ENCODE peak calls at places on chromosome 13, in eight cellular contexts. L is NB4, F is dorsolateral prefrontal cortex, U is astrocyte, S is MM.1S, J is fibroblast of mammary gland, T is uterus, N is thoracic aorta. G is an unnamed sample.
A peak's percentile ranks its signal among the peaks of the same experiment; 100 is the strongest.

GRCh38 chr13:59472134-59472533 is 691.6 kb downstream of the DIAPH3 start:
- DNase-seq in L (no peak), F (no peak), U (peak; percentile 39), S (no peak), J (peak; percentile 19), T (no peak), N (no peak), G (no peak)

GRCh38 chr13:106515635-106516254 is 19.7 kb downstream of the EFNB2 start:
- DNase-seq in L (no peak), F (no peak), U (no peak), S (no peak), J (no peak), T (no peak), N (no peak), G (no peak)

GRCh38 chr13:58712191-58712590 is 1080.6 kb downstream of the PCDH17 start:
- DNase-seq in L (no peak), F (no peak), U (peak; percentile 0), S (no peak), J (no peak), T (no peak), N (no peak), G (no peak)

GRCh38 chr13:62320129-62320724 is 904.6 kb upstream of the PCDH20 start:
- DNase-seq in L (peak; percentile 63), F (no peak), U (peak; percentile 33), S (peak; percentile 54), J (peak; percentile 49), T (no peak), N (no peak), G (peak; percentile 82)

GRCh38 chr13:32284927-32285632 is 30.1 kb downstream of the ZAR1L start:
- DNase-seq in L (no peak), F (peak; percentile 46), U (peak; percentile 90), S (no peak), J (peak; percentile 84), T (no peak), N (no peak), G (peak; percentile 83)

GRCh38 chr13:83992566-83993358 is 110.5 kb upstream of the SLITRK1 start:
- DNase-seq in L (no peak), F (no peak), U (no peak), S (peak; percentile 87), J (no peak), T (no peak), N (no peak), G (no peak)

GRCh38 chr13:55649485-55649884 is 1491.2 kb upstream of the PRR20A start:
- DNase-seq in L (no peak), F (no peak), U (no peak), S (no peak), J (no peak), T (no peak), N (no peak), G (no peak)

GRCh38 chr13:96490590-96490989 is 400.7 kb downstream of the HS6ST3 start:
- DNase-seq in L (no peak), F (no peak), U (no peak), S (no peak), J (no peak), T (no peak), N (no peak), G (no peak)

GRCh38 chr13:31722684-31723083 is 16.6 kb upstream of the RXFP2 start:
- DNase-seq in L (no peak), F (no peak), U (no peak), S (no peak), J (peak; percentile 55), T (no peak), N (no peak), G (peak; percentile 16)

GRCh38 chr13:67138937-67139336 is 91.2 kb downstream of the PCDH9 start:
- DNase-seq in L (no peak), F (no peak), U (no peak), S (no peak), J (no peak), T (no peak), N (no peak), G (no peak)

GRCh38 chr13:105363747-105364177 is 1171.7 kb downstream of the EFNB2 start:
- DNase-seq in L (peak; percentile 76), F (no peak), U (no peak), S (no peak), J (no peak), T (no peak), N (no peak), G (peak; percentile 22)

GRCh38 chr13:45015300-45015699 is 26.0 kb downstream of the GPALPP1 start:
- DNase-seq in L (no peak), F (no peak), U (peak; percentile 15), S (no peak), J (peak; percentile 64), T (no peak), N (no peak), G (no peak)

GRCh38 chr13:29937836-29938235 is 87.4 kb upstream of the UBL3 start:
- DNase-seq in L (no peak), F (peak; percentile 37), U (no peak), S (no peak), J (no peak), T (no peak), N (no peak), G (no peak)

GRCh38 chr13:73809561-73809960 is 324.6 kb downstream of the KLF12 start:
- DNase-seq in L (no peak), F (no peak), U (peak; percentile 72), S (no peak), J (peak; percentile 44), T (no peak), N (no peak), G (peak; percentile 74)

GRCh38 chr13:106736941-106737340 is 169.0 kb upstream of the ARGLU1 start:
- DNase-seq in L (no peak), F (no peak), U (no peak), S (no peak), J (no peak), T (no peak), N (no peak), G (no peak)

GRCh38 chr13:22211876-22212275 is 541.0 kb downstream of the FGF9 start:
- DNase-seq in L (no peak), F (no peak), U (no peak), S (no peak), J (no peak), T (no peak), N (no peak), G (no peak)

GRCh38 chr13:33728271-33729037 is 89.5 kb upstream of the RFC3 start:
- DNase-seq in L (peak; percentile 79), F (no peak), U (no peak), S (peak; percentile 69), J (peak; percentile 36), T (no peak), N (no peak), G (peak; percentile 8)

GRCh38 chr13:75399168-75399878 is 82.6 kb downstream of the TBC1D4 start:
- DNase-seq in L (no peak), F (no peak), U (peak; percentile 93), S (no peak), J (no peak), T (no peak), N (no peak), G (peak; percentile 43)

GRCh38 chr13:111490611-111491010 is 170.2 kb downstream of the TEX29 start:
- DNase-seq in L (no peak), F (no peak), U (no peak), S (no peak), J (no peak), T (no peak), N (no peak), G (no peak)

GRCh38 chr13:99312493-99312883 is 5.3 kb upstream of the GPR183 start:
- DNase-seq in L (peak; percentile 93), F (peak; percentile 68), U (peak; percentile 94), S (no peak), J (peak; percentile 100), T (peak; percentile 64), N (no peak), G (peak; percentile 94)

GRCh38 chr13:72541674-72542073 is 185.8 kb downstream of the MZT1 start:
- DNase-seq in L (no peak), F (no peak), U (no peak), S (no peak), J (no peak), T (no peak), N (no peak), G (no peak)

GRCh38 chr13:99316657-99317244 is 9.6 kb upstream of the GPR183 start:
- DNase-seq in L (no peak), F (no peak), U (peak; percentile 65), S (no peak), J (no peak), T (no peak), N (no peak), G (peak; percentile 90)

GRCh38 chr13:43339843-43340550 is 316.6 kb downstream of the DNAJC15 start:
- DNase-seq in L (no peak), F (no peak), U (no peak), S (no peak), J (peak; percentile 35), T (no peak), N (no peak), G (peak; percentile 5)

GRCh38 chr13:100040196-100040595 is 48.7 kb upstream of the PCCA start:
- DNase-seq in L (no peak), F (no peak), U (no peak), S (no peak), J (no peak), T (no peak), N (no peak), G (peak; percentile 17)

GRCh38 chr13:55230570-55230908 is 1910.2 kb upstream of the PRR20A start:
- DNase-seq in L (no peak), F (no peak), U (no peak), S (no peak), J (no peak), T (no peak), N (no peak), G (no peak)

DNA sequence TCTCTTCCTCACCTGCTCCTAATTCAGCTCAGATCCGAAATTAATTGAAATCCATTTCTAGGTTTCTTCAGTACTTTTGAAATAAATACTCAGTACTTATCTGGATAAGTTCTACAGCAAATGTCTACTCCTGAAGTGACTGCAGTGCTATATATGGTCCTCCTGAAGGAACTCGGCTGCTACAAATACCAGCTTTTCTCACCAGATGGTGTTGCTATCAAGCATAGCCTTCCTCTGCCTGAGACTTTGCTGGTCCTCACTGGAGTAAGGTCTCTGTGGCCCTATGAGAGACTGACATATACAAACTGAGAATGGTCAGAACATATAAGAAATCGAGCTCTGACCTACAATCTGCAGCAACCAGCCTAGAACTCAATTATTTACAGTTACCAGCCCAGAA is 161.6 kb downstream of the NDFIP2 start:
- DNase-seq in L (no peak), F (no peak), U (no peak), S (no peak), J (no peak), T (no peak), N (no peak), G (no peak)
- TF ChIP-seq CTCF in L (no peak), F (no peak), U (no peak), S (no peak), J (no peak), T (no peak), N (no peak), G (no peak)

GRCh38 chr13:114067886-114068722 is 64.3 kb downstream of the RASA3 start:
- DNase-seq in L (peak; percentile 30), F (no peak), U (no peak), S (peak; percentile 89), J (no peak), T (no peak), N (no peak), G (no peak)
- H3K4me3 ChIP-seq in L (no peak overlapping the region), F (no peak overlapping the region), U (no peak overlapping the region), S (peak overlapping the region; percentile 45), J (no peak overlapping the region), T (no peak overlapping the region), N (peak overlapping the region; percentile 48), G (no peak overlapping the region)

GRCh38 chr13:112761701-112762689 is 72.2 kb downstream of the ATP11A start:
- DNase-seq in L (no peak), F (no peak), U (peak; percentile 76), S (no peak), J (peak; percentile 62), T (no peak), N (no peak), G (peak; percentile 25)
- TF ChIP-seq CTCF in L (no peak), F (no peak), U (no peak), S (no peak), J (peak; percentile 4), T (no peak), N (no peak), G (no peak)

GRCh38 chr13:94703721-94704314 is 8.5 kb downstream of the SOX21 start:
- DNase-seq in L (no peak), F (no peak), U (no peak), S (no peak), J (no peak), T (no peak), N (no peak), G (no peak)
- H3K4me3 ChIP-seq in L (no peak overlapping the region), F (peak overlapping the region; percentile 5), U (no peak overlapping the region), S (no peak overlapping the region), J (no peak overlapping the region), T (no peak overlapping the region), N (no peak overlapping the region), G (no peak overlapping the region)

G was measured in choroid plexus epithelial cell.